ENCODE peak calls at places on chromosomes 7 and 10, in seven cellular contexts. Z is HCT116, Y is SK-N-SH, S is GM12878, J is H1, D is K562, E is HepG2. I is an unnamed sample.

GRCh38 chr7:1059200-1060091 is 15.1 kb downstream of the GPR146 start:
- DNase-seq in Z (peak; percentile 52), Y (peak; percentile 71), S (peak; percentile 33), J (peak; percentile 93), D (peak; percentile 94), E (no peak), I (peak; percentile 87)

GRCh38 chr10:111098679-111099437 is 22.0 kb downstream of the ADRA2A start:
- DNase-seq in Z (peak; percentile 19), Y (no peak), S (no peak), J (no peak), D (peak; percentile 16), E (no peak), I (no peak)

GRCh38 chr7:111801277-111801676 is 239.0 kb upstream of the IMMP2L start:
- DNase-seq in Z (no peak), Y (no peak), S (no peak), J (no peak), D (no peak), E (no peak), I (no peak)

GRCh38 chr7:1466524-1467271 is 7.4 kb upstream of the MICALL2 start:
- DNase-seq in Z (no peak), Y (peak; percentile 86), S (no peak), J (no peak), D (peak; percentile 63), E (peak; percentile 93), I (no peak)

GRCh38 chr7:137851361-137851945 is 4.7 kb upstream of the DGKI start:
- DNase-seq in Z (no peak), Y (no peak), S (no peak), J (no peak), D (no peak), E (no peak), I (no peak)

GRCh38 chr10:91162050-91162494 is 58.4 kb upstream of the PCGF5 start:
- DNase-seq in Z (no peak), Y (no peak), S (no peak), J (no peak), D (peak; percentile 18), E (peak; percentile 6), I (no peak)

GRCh38 chr7:96061844-96062243 is 260.1 kb downstream of the SLC25A13 start:
- DNase-seq in Z (no peak), Y (no peak), S (no peak), J (no peak), D (no peak), E (no peak), I (no peak)

GRCh38 chr7:106820321-106821217 is 44.5 kb upstream of the PIK3CG start:
- DNase-seq in Z (no peak), Y (no peak), S (no peak), J (no peak), D (no peak), E (no peak), I (no peak)

GRCh38 chr7:94088560-94088959 is 84.4 kb upstream of the BET1 start:
- DNase-seq in Z (no peak), Y (no peak), S (no peak), J (no peak), D (no peak), E (no peak), I (no peak)

GRCh38 chr7:12549106-12549505 is 21.4 kb upstream of the SCIN start:
- DNase-seq in Z (no peak), Y (no peak), S (no peak), J (no peak), D (no peak), E (no peak), I (no peak)

GRCh38 chr10:102280397-102281015 is 35.2 kb downstream of the GBF1 start:
- DNase-seq in Z (no peak), Y (peak; percentile 59), S (no peak), J (no peak), D (no peak), E (no peak), I (no peak)

GRCh38 chr7:106757846-106758245 is 96.9 kb upstream of the CCDC71L start:
- DNase-seq in Z (no peak), Y (no peak), S (no peak), J (no peak), D (no peak), E (no peak), I (no peak)

GRCh38 chr7:121831320-121831719 is 41.6 kb upstream of the PTPRZ1 start:
- DNase-seq in Z (no peak), Y (no peak), S (no peak), J (no peak), D (no peak), E (no peak), I (no peak)
- TF ChIP-seq JUND in Z (no peak), Y (no peak), S (no peak), J (no peak), D (no peak), E (no peak), I (no peak)

DNA sequence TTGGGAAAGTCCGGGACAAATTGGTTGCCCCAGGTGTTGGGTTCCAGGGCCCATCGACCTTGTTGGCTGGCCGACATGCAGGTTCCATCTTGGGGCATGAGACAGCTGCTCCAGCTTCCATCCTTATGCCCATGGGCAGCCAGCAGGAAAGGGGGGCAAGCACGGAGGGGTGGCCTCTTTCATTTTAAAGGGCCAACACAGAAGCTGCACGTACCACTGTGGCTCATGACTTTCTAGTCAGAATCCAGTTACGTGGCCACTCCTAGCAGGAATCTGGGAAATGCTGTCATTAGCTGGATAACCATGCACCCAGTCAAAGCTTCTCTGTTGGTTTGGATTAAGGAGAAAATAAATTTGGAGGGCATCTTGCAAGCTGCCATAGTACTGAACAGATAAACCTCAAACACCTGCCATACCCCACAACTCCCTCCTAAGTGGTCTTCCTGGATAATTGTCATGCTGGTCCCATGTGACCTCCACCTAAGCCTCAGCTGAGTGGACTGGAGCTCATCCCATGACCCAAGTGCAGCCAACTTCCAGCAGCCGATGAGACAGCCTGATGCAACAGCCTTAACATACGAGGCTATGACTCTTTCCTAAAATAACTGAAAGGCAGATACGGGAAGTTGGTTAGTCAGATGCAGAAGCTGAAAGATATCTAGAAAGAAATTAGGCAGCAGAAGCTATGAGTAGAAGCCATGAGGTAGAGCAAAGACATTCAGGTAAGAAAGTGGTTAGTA is 21.4 kb upstream of the GSDME start:
- DNase-seq in Z (no peak), Y (no peak), S (no peak), J (no peak), D (no peak), E (no peak), I (no peak)
- TF ChIP-seq JUND in Z (no peak), Y (no peak), S (no peak), J (no peak), D (peak; percentile 91), E (no peak), I (no peak)

GRCh38 chr7:43077732-43078391 is 34.6 kb upstream of the HECW1 start:
- DNase-seq in Z (peak; percentile 59), Y (peak; percentile 14), S (no peak), J (no peak), D (peak; percentile 48), E (peak; percentile 6), I (peak; percentile 39)
- TF ChIP-seq JUND in Z (no peak), Y (no peak), S (no peak), J (no peak), D (no peak), E (no peak), I (no peak)

GRCh38 chr10:5566606-5567005 is 41.8 kb downstream of the CALML3 start:
- DNase-seq in Z (no peak), Y (no peak), S (no peak), J (no peak), D (peak; percentile 38), E (no peak), I (no peak)
- TF ChIP-seq JUND in Z (no peak), Y (no peak), S (no peak), J (no peak), D (no peak), E (no peak), I (no peak)

I was measured in T47D.